ENCODE peak calls at places on chromosomes 4 and X, in nine cellular contexts. A is SK-N-SH, I is HepG2, M is left ventricle myocardium inferior, L is A549, R is sigmoid colon, Y is esophagus squamous epithelium, C is heart left ventricle, H is right lobe of liver. F is an unnamed sample. For H3K4me1, the result is how much of the 10 kb centered on the place peaks cover.

GRCh38 chrX:130874751-130875150 is 28.3 kb downstream of the ENOX2 start:
- DNase-seq in A (no peak), Y (no peak), M (no peak), C (no peak), I (no peak), H (no peak), L (no peak), R (no peak), F (no peak)

GRCh38 chrX:7254144-7254543 is 106.2 kb upstream of the PUDP start:
- DNase-seq in H (no peak), R (no peak), Y (no peak), A (no peak), L (no peak), I (no peak), M (no peak), C (no peak), F (no peak)

GRCh38 chrX:131704136-131704695 is 160.3 kb downstream of the OR13H1 start:
- DNase-seq in I (no peak), Y (peak), L (peak), H (peak), R (peak), C (no peak), A (peak), M (no peak), F (peak)

GRCh38 chr4:159175165-159175988 is 72.5 kb downstream of the RAPGEF2 start:
- DNase-seq in I (peak), L (peak), M (peak), C (peak), Y (no peak), H (no peak), R (peak), A (peak), F (no peak)

GRCh38 chr4:152310223-152310622 is 225.7 kb downstream of the FBXW7 start:
- DNase-seq in H (no peak), M (no peak), A (no peak), C (no peak), Y (no peak), I (no peak), R (no peak), L (no peak), F (no peak)

GRCh38 chrX:43892471-43892870 is 10.2 kb upstream of the MAOB start:
- DNase-seq in H (no peak), L (no peak), I (no peak), R (no peak), A (no peak), M (no peak), Y (no peak), C (no peak), F (no peak)

GRCh38 chrX:72272868-72273267 is 4.2 kb downstream of the RPS4X start:
- DNase-seq in Y (no peak), I (no peak), H (no peak), C (no peak), R (no peak), M (no peak), A (no peak), L (peak), F (no peak)

GRCh38 chr4:122827899-122828601 is 1.4 kb downstream of the FGF2 start:
- DNase-seq in L (peak), M (no peak), I (peak), C (no peak), H (no peak), R (peak), A (peak), Y (no peak), F (no peak)

GRCh38 chr4:153222162-153222789 is 18.0 kb downstream of the TRIM2 start:
- DNase-seq in A (peak), M (peak), L (no peak), C (peak), Y (no peak), I (no peak), H (peak), R (peak), F (no peak)

GRCh38 chr4:186669159-186669720 is 54.4 kb downstream of the FAT1 start:
- DNase-seq in I (peak), H (no peak), M (no peak), R (peak), C (no peak), A (peak), L (peak), Y (no peak), F (no peak)

GRCh38 chrX:20225488-20225833 is 41.2 kb downstream of the RPS6KA3 start:
- DNase-seq in A (no peak), M (no peak), R (no peak), I (no peak), L (no peak), H (no peak), C (no peak), Y (no peak), F (no peak)

GRCh38 chr4:171983935-171984805 is 171.0 kb downstream of the GALNTL6 start:
- DNase-seq in H (no peak), A (no peak), M (no peak), R (no peak), I (no peak), L (no peak), C (no peak), Y (no peak), F (no peak)

GRCh38 chr4:150375025-150375424 is 206.9 kb upstream of the MAB21L2 start:
- DNase-seq in A (peak), H (no peak), L (no peak), R (no peak), Y (no peak), I (no peak), C (no peak), M (no peak), F (no peak)

GRCh38 chr4:182879913-182880312 is 37.3 kb downstream of the DCTD start:
- DNase-seq in A (no peak), M (no peak), Y (no peak), I (no peak), H (no peak), R (peak), C (no peak), L (no peak), F (no peak)

GRCh38 chr4:16461362-16461761 is 235.1 kb upstream of the TAPT1 start:
- DNase-seq in I (no peak), H (no peak), L (no peak), M (no peak), A (no peak), C (no peak), Y (no peak), R (no peak), F (no peak)

GRCh38 chrX:109658391-109658790 is 33.4 kb upstream of the KCNE5 start:
- DNase-seq in L (no peak), M (no peak), C (no peak), Y (no peak), A (no peak), I (no peak), R (no peak), H (no peak), F (no peak)

GRCh38 chr4:138859249-138859648 is 156.3 kb upstream of the NOCT start:
- DNase-seq in L (no peak), M (no peak), R (no peak), Y (no peak), H (no peak), I (no peak), C (no peak), A (no peak), F (no peak)

GRCh38 chr4:7134737-7135388 is 57.5 kb upstream of the SORCS2 start:
- DNase-seq in R (peak), A (no peak), L (no peak), H (no peak), C (peak), I (no peak), Y (no peak), M (peak), F (no peak)

GRCh38 chrX:55161581-55161980 is 58.6 kb upstream of the PAGE5 start:
- DNase-seq in I (no peak), C (no peak), L (no peak), Y (no peak), M (no peak), A (no peak), H (no peak), R (no peak), F (no peak)

DNA sequence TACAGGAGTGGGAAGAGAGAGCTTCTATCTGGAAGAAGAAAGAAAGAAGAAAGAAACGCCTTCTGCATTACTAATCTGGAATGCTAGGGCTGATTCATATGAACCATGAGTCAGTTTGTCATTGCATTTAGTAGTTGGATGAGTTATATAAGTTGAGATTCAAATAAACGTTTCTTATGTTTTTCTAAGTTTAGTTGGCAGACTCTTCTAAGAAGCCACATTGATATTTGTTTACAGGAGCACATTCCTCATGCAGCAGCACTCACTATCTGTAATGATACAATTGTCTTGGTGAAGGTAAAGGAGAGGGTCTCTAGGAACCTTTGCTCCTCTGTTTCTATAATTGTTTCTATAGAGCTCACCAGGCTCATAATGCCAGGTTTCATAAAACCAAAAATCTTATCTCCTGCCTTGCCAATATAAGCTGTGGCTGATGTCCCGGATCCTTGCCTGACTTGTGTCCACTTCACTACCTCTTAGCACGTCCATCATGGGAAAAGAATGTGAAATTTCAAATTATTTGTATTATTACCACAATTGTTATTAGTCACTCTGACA is 39.5 kb downstream of the HOPX start:
- DNase-seq in Y (no peak), H (no peak), R (no peak), C (no peak), M (no peak), A (no peak), I (no peak), L (peak), F (no peak)
- TF ChIP-seq CTCF in Y (no peak), H (no peak), R (no peak), C (no peak), M (no peak), A (no peak), I (no peak), L (no peak), F (no peak)

GRCh38 chr4:76607266-76607799 is 172.3 kb downstream of the SHROOM3 start:
- DNase-seq in A (no peak), M (no peak), I (no peak), C (no peak), H (no peak), L (no peak), Y (no peak), R (no peak), F (no peak)
- H3K4me1 ChIP-seq in A (under half), M (half or more), I (under half), C (under half), H (under half), L (under half), Y (under half), R (under half), F (under half)

DNA sequence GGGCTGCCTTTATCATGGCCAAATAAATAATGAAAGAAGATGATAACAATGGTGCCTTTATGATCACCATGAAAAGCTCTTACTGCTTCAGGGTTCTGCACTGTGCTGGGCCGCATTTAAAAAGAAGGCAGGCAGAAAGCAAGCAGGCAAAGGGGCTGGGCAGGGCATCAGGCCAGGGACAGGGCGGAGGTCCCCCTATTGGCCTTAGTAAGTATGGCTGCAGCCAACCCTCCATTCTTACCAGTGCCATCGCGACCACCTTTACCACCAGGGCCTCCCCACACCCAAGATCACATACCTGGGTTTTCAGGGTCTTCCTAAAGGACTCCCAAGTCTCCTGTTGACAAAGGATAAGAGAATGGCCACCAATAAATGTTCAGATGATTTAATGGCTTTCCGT is 38.9 kb downstream of the CNGA2 start:
- DNase-seq in A (no peak), H (no peak), R (no peak), C (no peak), Y (no peak), M (no peak), I (no peak), L (no peak), F (peak)
- TF ChIP-seq CTCF in A (no peak), H (no peak), R (no peak), C (no peak), Y (no peak), M (no peak), I (no peak), L (no peak), F (no peak)

DNA sequence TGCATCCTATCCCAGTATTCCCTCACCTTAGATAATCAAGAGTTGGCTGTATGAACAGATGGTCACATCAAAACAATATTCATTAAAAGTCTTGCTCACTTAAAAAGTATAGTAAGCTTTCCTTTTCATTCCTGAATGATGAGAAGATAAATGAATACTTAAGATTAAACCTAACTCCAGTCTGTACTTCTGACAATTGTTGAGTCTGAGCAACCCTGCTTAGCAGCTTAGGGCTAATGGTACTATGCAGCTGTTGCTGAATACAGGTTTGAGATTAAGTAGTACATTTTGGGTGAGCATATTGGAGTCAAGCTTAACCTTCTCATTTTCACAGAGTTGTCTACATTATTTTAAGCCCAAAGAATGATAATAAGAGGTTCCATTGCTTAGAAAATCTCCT is 121.7 kb upstream of the ETNPPL start:
- DNase-seq in H (no peak), Y (no peak), R (no peak), L (no peak), I (no peak), A (no peak), M (no peak), C (no peak), F (no peak)
- H3K4me1 ChIP-seq in H (under half), Y (under half), R (under half), L (under half), I (under half), A (under half), M (under half), C (under half), F (under half)

DNA sequence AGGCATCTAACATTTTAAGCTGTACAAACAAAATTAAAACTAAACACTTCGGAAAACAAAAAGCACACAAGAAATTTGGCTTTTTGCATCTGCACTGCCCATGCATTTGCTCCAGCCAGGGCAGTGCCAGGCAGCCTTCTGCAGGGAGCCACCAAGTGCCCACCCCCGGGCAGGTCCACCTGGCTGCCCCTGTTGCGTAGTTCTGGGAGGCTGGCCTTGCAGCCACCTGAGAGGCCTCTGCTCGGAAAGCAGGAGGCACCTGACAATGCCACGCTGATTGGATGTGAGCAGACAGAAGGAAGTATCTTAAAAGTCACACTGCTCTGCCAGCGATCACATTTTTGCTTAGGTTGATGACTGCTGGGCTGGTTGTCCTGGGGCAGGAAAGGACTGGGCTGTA is 3.5 kb downstream of the TMEM271 start:
- DNase-seq in H (no peak), R (no peak), Y (no peak), L (no peak), M (no peak), A (no peak), C (no peak), I (no peak), F (no peak)
- TF ChIP-seq CTCF in H (no peak), R (no peak), Y (no peak), L (no peak), M (no peak), A (no peak), C (no peak), I (no peak), F (no peak)